ENCODE peak calls at places on chromosomes 4 and X, in eight cellular contexts. P is tibial nerve, N is choroid plexus epithelial cell, T is colonic mucosa, Q is fibroblast of lung, V is Panc1, A is cardiac fibroblast, S is neural progenitor cell. J is an unnamed sample.

GRCh38 chr4:15765910-15766703 is 12.0 kb upstream of the CD38 start:
- DNase-seq in A (no peak), N (peak; percentile 22), T (peak; percentile 27), V (no peak), P (no peak), S (no peak), Q (no peak), J (no peak)

GRCh38 chrX:31845003-31845402 is 773.2 kb upstream of the FTHL17 start:
- DNase-seq in A (peak; percentile 7), N (peak; percentile 16), T (no peak), P (no peak), S (no peak), V (no peak), Q (peak; percentile 6), J (no peak)

GRCh38 chr4:113750734-113751133 is 10.8 kb downstream of the CAMK2D start:
- DNase-seq in S (no peak), V (no peak), A (no peak), T (no peak), N (no peak), Q (no peak), P (no peak), J (no peak)

GRCh38 chr4:112515278-112516075 is 503 bp downstream of the NEUROG2 start:
- DNase-seq in S (peak; percentile 68), P (no peak), V (no peak), A (peak; percentile 24), N (peak; percentile 34), T (no peak), Q (no peak), J (peak; percentile 28)

GRCh38 chr4:55124337-55125076 is 888 bp downstream of the KDR start:
- DNase-seq in V (no peak), A (peak; percentile 53), Q (peak; percentile 8), T (no peak), S (peak; percentile 52), N (peak; percentile 36), P (no peak), J (peak; percentile 16)

GRCh38 chr4:186342582-186342981 is 76.6 kb downstream of the F11 start:
- DNase-seq in A (no peak), T (no peak), V (no peak), Q (no peak), N (no peak), S (no peak), P (no peak), J (no peak)

GRCh38 chr4:90841676-90842075 is 714.5 kb downstream of the CCSER1 start:
- DNase-seq in A (peak; percentile 24), N (peak; percentile 37), Q (peak; percentile 28), P (no peak), S (no peak), V (no peak), T (no peak), J (no peak)

GRCh38 chrX:108704839-108705238 is 31.5 kb downstream of the IRS4 start:
- DNase-seq in P (no peak), N (no peak), Q (no peak), A (no peak), T (no peak), V (no peak), S (no peak), J (no peak)

GRCh38 chr4:104693601-104694201 is 199.0 kb upstream of the CXXC4 start:
- DNase-seq in T (no peak), V (no peak), N (peak; percentile 14), Q (peak; percentile 52), S (no peak), A (peak; percentile 12), P (no peak), J (peak; percentile 47)

GRCh38 chrX:44494357-44494756 is 48.3 kb downstream of the FUNDC1 start:
- DNase-seq in P (no peak), A (no peak), T (no peak), Q (no peak), N (no peak), S (no peak), V (no peak), J (no peak)

GRCh38 chr4:7237863-7238262 is 45.5 kb downstream of the SORCS2 start:
- DNase-seq in S (no peak), A (no peak), P (no peak), V (no peak), T (no peak), Q (no peak), N (no peak), J (peak; percentile 73)

GRCh38 chr4:7239844-7240243 is 47.5 kb downstream of the SORCS2 start:
- DNase-seq in Q (no peak), T (no peak), S (no peak), A (no peak), N (no peak), P (no peak), V (no peak), J (no peak)

GRCh38 chr4:7239101-7239820 is 46.9 kb downstream of the SORCS2 start:
- DNase-seq in T (no peak), N (no peak), Q (no peak), S (no peak), V (no peak), P (no peak), A (no peak), J (no peak)

GRCh38 chr4:7236847-7237246 is 44.5 kb downstream of the SORCS2 start:
- DNase-seq in Q (peak; percentile 14), S (no peak), P (no peak), V (no peak), T (no peak), N (peak; percentile 20), A (peak; percentile 71), J (no peak)

GRCh38 chr4:7238300-7238960 is 46.1 kb downstream of the SORCS2 start:
- DNase-seq in S (peak; percentile 58), N (no peak), V (no peak), P (no peak), A (no peak), T (no peak), Q (no peak), J (peak; percentile 27)
- TF ChIP-seq CTCF in S (peak; percentile 51), N (peak; percentile 31), V (no peak), P (no peak), A (no peak), T (no peak), Q (no peak), J (peak; percentile 31)

DNA sequence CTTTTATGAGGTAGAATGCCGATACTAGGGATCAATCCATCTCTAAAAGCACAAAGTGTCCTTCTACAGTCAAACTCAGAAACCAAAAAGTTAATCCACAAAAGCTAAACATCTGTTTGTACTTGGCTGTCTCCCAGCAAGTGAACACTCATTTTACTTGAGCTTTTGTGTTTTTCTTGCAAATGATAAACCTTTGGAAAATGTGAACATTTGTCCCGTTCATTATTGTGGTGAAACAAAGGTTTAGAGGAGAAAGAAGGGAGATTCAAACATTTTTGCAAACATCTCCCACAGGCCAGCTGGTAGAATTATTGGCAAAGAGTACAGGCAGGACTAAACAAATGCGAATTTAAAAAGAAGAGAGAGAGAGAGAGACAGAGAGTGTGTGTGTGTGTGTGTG is 300.6 kb upstream of the SPANXN1 start:
- DNase-seq in P (no peak), S (no peak), T (no peak), V (no peak), Q (no peak), N (no peak), A (no peak), J (peak; percentile 61)
- H3K4me3 ChIP-seq in P (no peak overlapping the region), S (no peak overlapping the region), T (no peak overlapping the region), V (no peak overlapping the region), Q (no peak overlapping the region), N (no peak overlapping the region), A (no peak overlapping the region), J (no peak overlapping the region)

DNA sequence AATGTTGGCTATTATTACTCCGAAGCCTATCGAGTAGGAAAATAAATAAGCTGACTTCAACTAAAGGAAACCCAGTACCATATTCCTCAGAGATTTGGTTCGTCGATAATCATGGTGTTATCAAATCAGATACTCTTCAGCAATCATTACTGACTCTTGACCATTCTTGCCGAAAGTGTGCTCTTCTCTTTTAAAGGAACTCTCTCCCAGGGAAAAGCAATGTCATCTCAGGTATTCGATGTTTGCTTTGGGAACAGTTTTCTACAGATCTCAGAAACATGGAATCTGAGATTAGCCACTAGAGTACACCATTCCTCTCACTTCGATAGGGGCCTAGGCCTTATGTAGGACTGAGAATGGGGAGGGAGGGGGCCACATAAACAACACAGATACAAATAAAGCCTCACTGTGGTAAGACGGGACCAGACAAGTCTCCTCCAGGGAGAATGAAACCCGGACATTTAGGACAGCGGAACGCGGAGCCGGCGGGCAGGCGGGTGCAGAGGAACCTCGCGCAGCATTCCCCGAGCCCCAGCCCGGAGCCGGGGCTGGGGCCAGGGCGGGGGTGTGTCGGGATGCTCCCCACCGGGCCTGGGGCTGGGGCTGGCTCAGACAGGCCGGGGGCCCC is 586 bp downstream of the DNAJB14 start:
- DNase-seq in S (no peak), Q (peak; percentile 36), P (no peak), N (peak; percentile 43), V (no peak), A (peak; percentile 35), T (peak; percentile 42), J (peak; percentile 20)
- TF ChIP-seq CTCF in S (no peak), Q (no peak), P (no peak), N (peak; percentile 19), V (no peak), A (no peak), T (no peak), J (no peak)

DNA sequence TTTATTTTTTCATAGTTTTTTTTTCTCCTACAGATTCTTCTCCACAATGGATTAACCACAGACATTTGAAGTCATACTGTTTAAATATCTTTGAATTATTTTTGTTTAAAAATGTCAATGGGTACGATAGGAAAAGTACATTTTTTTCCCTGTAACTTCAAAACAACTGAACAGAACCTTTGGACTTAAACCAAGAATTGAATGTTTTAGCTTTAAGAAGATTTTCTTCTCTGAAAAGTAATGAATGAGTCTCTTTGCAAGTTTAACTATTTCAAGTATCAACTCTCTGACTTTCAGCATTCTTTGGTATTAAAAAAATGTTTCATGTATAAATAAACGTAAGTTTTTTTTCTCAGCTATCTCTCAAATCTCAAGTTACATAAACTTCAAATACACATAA is 364.3 kb downstream of the FBXO8 start:
- DNase-seq in A (no peak), N (peak; percentile 41), Q (peak; percentile 70), S (no peak), V (no peak), P (no peak), T (no peak), J (no peak)
- H3K4me3 ChIP-seq in A (no peak overlapping the region), N (no peak overlapping the region), Q (no peak overlapping the region), S (no peak overlapping the region), V (no peak overlapping the region), P (no peak overlapping the region), T (no peak overlapping the region), J (no peak overlapping the region)

DNA sequence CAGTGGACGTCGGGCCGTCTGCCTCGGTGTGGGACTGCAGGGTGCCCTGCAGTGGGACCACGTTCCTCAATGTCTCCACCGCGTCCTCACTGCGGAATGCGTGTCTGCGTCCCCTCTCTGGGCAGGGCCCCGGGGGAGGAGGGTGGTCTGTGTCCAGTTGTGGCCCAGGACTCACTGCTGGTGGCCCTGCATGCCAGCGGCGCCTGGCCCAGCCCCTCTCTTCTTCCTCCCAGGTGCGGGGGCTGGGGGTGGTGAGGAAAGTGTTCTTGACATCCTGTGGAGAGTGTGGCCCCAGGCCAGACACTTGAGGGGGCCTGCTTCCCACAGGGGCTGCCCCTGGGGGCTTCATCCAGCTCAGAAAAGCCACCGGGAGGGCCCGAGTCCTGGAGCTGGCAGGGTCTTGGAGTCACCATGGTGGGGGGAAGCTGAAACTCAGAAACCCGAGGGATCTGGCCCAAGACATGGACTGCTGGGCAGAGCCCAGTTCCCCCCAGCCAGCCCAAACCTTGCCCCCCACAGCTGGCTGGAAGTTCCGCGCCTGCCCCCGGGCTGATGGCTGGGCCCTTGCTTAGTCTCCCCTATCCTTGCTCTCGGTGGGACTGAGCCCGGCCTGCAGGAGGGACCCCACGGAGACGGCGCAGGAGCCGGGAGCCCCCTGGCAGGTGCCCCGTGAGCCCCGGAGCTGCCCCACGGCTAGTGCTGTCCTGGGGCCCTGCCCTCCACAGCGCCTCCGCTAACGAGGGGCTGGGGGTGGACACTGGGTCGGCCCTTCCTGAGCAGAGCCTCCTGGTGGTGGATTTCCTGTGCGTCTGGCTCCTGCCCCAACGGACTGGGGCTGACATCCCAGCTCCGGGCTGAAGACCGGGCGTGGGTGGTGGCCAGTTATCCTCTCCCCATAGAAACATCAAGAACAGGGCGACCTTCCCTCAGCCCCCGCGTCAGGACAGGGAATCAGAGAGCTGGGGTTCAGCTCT is 2.9 kb downstream of the DOK7 start:
- DNase-seq in P (no peak), Q (no peak), S (peak; percentile 76), V (no peak), A (no peak), N (no peak), T (no peak), J (peak; percentile 9)
- TF ChIP-seq CTCF in P (no peak), Q (peak; percentile 23), S (peak; percentile 60), V (no peak), A (peak; percentile 18), N (peak; percentile 38), T (no peak), J (peak; percentile 12)